ENCODE peak calls at places on chromosomes 12 and 14, in ten cellular contexts. One of them, this sample, is unnamed.
A peak's percentile ranks its signal among the peaks of the same experiment; 100 is the strongest.

GRCh38 chr12:118206107-118206412 is 70.1 kb downstream of the PEBP1 start:
- DNase-seq in stomach: no peak
- DNase-seq in body of pancreas: no peak
- DNase-seq in prostate gland: no peak
- DNase-seq in uterus: no peak
- DNase-seq in IMR-90: no peak
- DNase-seq in esophagus squamous epithelium: no peak
- DNase-seq in esophagus muscularis mucosa: no peak
- DNase-seq in heart left ventricle: no peak
- DNase-seq in A549: no peak
- DNase-seq in this sample: no peak

GRCh38 chr12:106094304-106094703 is 44.5 kb downstream of the NUAK1 start:
- DNase-seq in stomach: no peak
- DNase-seq in body of pancreas: no peak
- DNase-seq in prostate gland: no peak
- DNase-seq in uterus: no peak
- DNase-seq in IMR-90: no peak
- DNase-seq in esophagus squamous epithelium: no peak
- DNase-seq in esophagus muscularis mucosa: no peak
- DNase-seq in heart left ventricle: no peak
- DNase-seq in A549: peak; percentile 61
- DNase-seq in this sample: no peak

GRCh38 chr14:92310776-92311375 is 12.1 kb upstream of the SLC24A4 start:
- DNase-seq in stomach: no peak
- DNase-seq in body of pancreas: no peak
- DNase-seq in prostate gland: no peak
- DNase-seq in uterus: no peak
- DNase-seq in IMR-90: peak; percentile 10
- DNase-seq in esophagus squamous epithelium: no peak
- DNase-seq in esophagus muscularis mucosa: no peak
- DNase-seq in heart left ventricle: no peak
- DNase-seq in A549: no peak
- DNase-seq in this sample: no peak

GRCh38 chr12:12216349-12217017 is 50.4 kb downstream of the LRP6 start:
- DNase-seq in stomach: no peak
- DNase-seq in body of pancreas: peak; percentile 18
- DNase-seq in prostate gland: no peak
- DNase-seq in uterus: no peak
- DNase-seq in IMR-90: peak; percentile 13
- DNase-seq in esophagus squamous epithelium: no peak
- DNase-seq in esophagus muscularis mucosa: no peak
- DNase-seq in heart left ventricle: no peak
- DNase-seq in A549: peak; percentile 92
- DNase-seq in this sample: no peak

GRCh38 chr14:25150401-25150800 is 100.5 kb upstream of the STXBP6 start:
- DNase-seq in stomach: no peak
- DNase-seq in body of pancreas: no peak
- DNase-seq in prostate gland: no peak
- DNase-seq in uterus: no peak
- DNase-seq in IMR-90: peak; percentile 10
- DNase-seq in esophagus squamous epithelium: no peak
- DNase-seq in esophagus muscularis mucosa: no peak
- DNase-seq in heart left ventricle: no peak
- DNase-seq in A549: no peak
- DNase-seq in this sample: no peak

GRCh38 chr12:123936956-123937706 is 35.5 kb downstream of the CCDC92 start:
- DNase-seq in stomach: no peak
- DNase-seq in body of pancreas: no peak
- DNase-seq in prostate gland: no peak
- DNase-seq in uterus: no peak
- DNase-seq in IMR-90: no peak
- DNase-seq in esophagus squamous epithelium: no peak
- DNase-seq in esophagus muscularis mucosa: no peak
- DNase-seq in heart left ventricle: no peak
- DNase-seq in A549: no peak
- DNase-seq in this sample: no peak

GRCh38 chr12:121420109-121420508 is 20.2 kb downstream of the RNF34 start:
- DNase-seq in stomach: no peak
- DNase-seq in body of pancreas: no peak
- DNase-seq in prostate gland: no peak
- DNase-seq in uterus: no peak
- DNase-seq in IMR-90: no peak
- DNase-seq in esophagus squamous epithelium: no peak
- DNase-seq in esophagus muscularis mucosa: no peak
- DNase-seq in heart left ventricle: no peak
- DNase-seq in A549: no peak
- DNase-seq in this sample: no peak

GRCh38 chr14:69335421-69335820 is 62.7 kb downstream of the ERH start:
- DNase-seq in stomach: no peak
- DNase-seq in body of pancreas: no peak
- DNase-seq in prostate gland: peak; percentile 71
- DNase-seq in uterus: no peak
- DNase-seq in IMR-90: peak; percentile 33
- DNase-seq in esophagus squamous epithelium: no peak
- DNase-seq in esophagus muscularis mucosa: no peak
- DNase-seq in heart left ventricle: no peak
- DNase-seq in A549: no peak
- DNase-seq in this sample: no peak

GRCh38 chr12:131673519-131674265 is 37.2 kb upstream of the SFSWAP start:
- DNase-seq in stomach: no peak
- DNase-seq in body of pancreas: no peak
- DNase-seq in prostate gland: no peak
- DNase-seq in uterus: no peak
- DNase-seq in IMR-90: peak; percentile 10
- DNase-seq in esophagus squamous epithelium: no peak
- DNase-seq in esophagus muscularis mucosa: no peak
- DNase-seq in heart left ventricle: no peak
- DNase-seq in A549: no peak
- DNase-seq in this sample: no peak

DNA sequence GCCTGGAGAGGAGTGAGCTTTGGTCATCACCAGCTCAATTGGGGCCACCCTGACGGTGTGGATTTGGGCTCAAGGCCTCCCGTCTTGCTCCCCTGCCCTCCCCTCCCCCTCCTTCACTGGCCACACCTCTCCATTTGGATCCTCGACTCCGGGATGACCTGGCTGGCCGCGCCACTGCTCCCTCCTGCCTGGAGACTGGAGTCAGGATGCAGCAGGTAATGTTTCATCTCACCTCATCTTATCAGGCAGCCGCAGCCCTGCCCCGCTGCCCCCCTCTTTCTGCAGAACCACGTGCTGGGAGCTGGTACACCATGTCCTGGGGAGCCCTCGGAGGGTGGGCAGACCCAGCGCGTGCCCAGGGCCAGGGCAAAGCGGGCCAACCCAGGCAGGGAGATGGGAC is 31.1 kb downstream of the BEGAIN start:
- DNase-seq in stomach: no peak
- DNase-seq in body of pancreas: no peak
- DNase-seq in prostate gland: no peak
- DNase-seq in uterus: no peak
- DNase-seq in IMR-90: no peak
- DNase-seq in esophagus squamous epithelium: no peak
- DNase-seq in esophagus muscularis mucosa: no peak
- DNase-seq in heart left ventricle: no peak
- DNase-seq in A549: no peak
- DNase-seq in this sample: no peak
- TF ChIP-seq POLR2A in stomach: no peak
- TF ChIP-seq POLR2A in body of pancreas: no peak
- TF ChIP-seq POLR2A in prostate gland: no peak
- TF ChIP-seq POLR2A in uterus: no peak
- TF ChIP-seq POLR2A in IMR-90: no peak
- TF ChIP-seq POLR2A in esophagus squamous epithelium: no peak
- TF ChIP-seq POLR2A in esophagus muscularis mucosa: no peak
- TF ChIP-seq POLR2A in heart left ventricle: no peak
- TF ChIP-seq POLR2A in A549: no peak
- TF ChIP-seq POLR2A in this sample: no peak

GRCh38 chr12:7934153-7934552 is 1.8 kb downstream of the SLC2A3 start:
- DNase-seq in stomach: no peak
- DNase-seq in body of pancreas: no peak
- DNase-seq in prostate gland: no peak
- DNase-seq in uterus: no peak
- DNase-seq in IMR-90: no peak
- DNase-seq in esophagus squamous epithelium: no peak
- DNase-seq in esophagus muscularis mucosa: no peak
- DNase-seq in heart left ventricle: no peak
- DNase-seq in A549: no peak
- DNase-seq in this sample: no peak

GRCh38 chr12:7935464-7935772 is 569 bp downstream of the SLC2A3 start:
- DNase-seq in stomach: no peak
- DNase-seq in body of pancreas: no peak
- DNase-seq in prostate gland: no peak
- DNase-seq in uterus: no peak
- DNase-seq in IMR-90: no peak
- DNase-seq in esophagus squamous epithelium: no peak
- DNase-seq in esophagus muscularis mucosa: no peak
- DNase-seq in heart left ventricle: no peak
- DNase-seq in A549: no peak
- DNase-seq in this sample: no peak

GRCh38 chr12:7937867-7938506 is 2.0 kb upstream of the SLC2A3 start:
- DNase-seq in stomach: no peak
- DNase-seq in body of pancreas: no peak
- DNase-seq in prostate gland: no peak
- DNase-seq in uterus: no peak
- DNase-seq in IMR-90: no peak
- DNase-seq in esophagus squamous epithelium: no peak
- DNase-seq in esophagus muscularis mucosa: no peak
- DNase-seq in heart left ventricle: no peak
- DNase-seq in A549: peak; percentile 49
- DNase-seq in this sample: no peak

GRCh38 chr12:7934560-7935463 is 1.2 kb downstream of the SLC2A3 start:
- DNase-seq in stomach: no peak
- DNase-seq in body of pancreas: no peak
- DNase-seq in prostate gland: no peak
- DNase-seq in uterus: no peak
- DNase-seq in IMR-90: no peak
- DNase-seq in esophagus squamous epithelium: no peak
- DNase-seq in esophagus muscularis mucosa: no peak
- DNase-seq in heart left ventricle: no peak
- DNase-seq in A549: no peak
- DNase-seq in this sample: no peak

GRCh38 chr12:7935773-7936581 is at the start of gene SLC2A3:
- DNase-seq in stomach: peak; percentile 32
- DNase-seq in body of pancreas: peak; percentile 58
- DNase-seq in prostate gland: no peak
- DNase-seq in uterus: peak; percentile 64
- DNase-seq in IMR-90: peak; percentile 92
- DNase-seq in esophagus squamous epithelium: peak; percentile 45
- DNase-seq in esophagus muscularis mucosa: peak; percentile 96
- DNase-seq in heart left ventricle: peak; percentile 77
- DNase-seq in A549: peak; percentile 84
- DNase-seq in this sample: peak; percentile 55
- TF ChIP-seq POLR2A in stomach: no peak
- TF ChIP-seq POLR2A in body of pancreas: peak; percentile 73
- TF ChIP-seq POLR2A in prostate gland: peak; percentile 26
- TF ChIP-seq POLR2A in uterus: peak; percentile 76
- TF ChIP-seq POLR2A in IMR-90: peak; percentile 100
- TF ChIP-seq POLR2A in esophagus squamous epithelium: peak; percentile 80
- TF ChIP-seq POLR2A in esophagus muscularis mucosa: peak; percentile 78
- TF ChIP-seq POLR2A in heart left ventricle: peak; percentile 75
- TF ChIP-seq POLR2A in A549: peak; percentile 30
- TF ChIP-seq POLR2A in this sample: peak; percentile 73

DNA sequence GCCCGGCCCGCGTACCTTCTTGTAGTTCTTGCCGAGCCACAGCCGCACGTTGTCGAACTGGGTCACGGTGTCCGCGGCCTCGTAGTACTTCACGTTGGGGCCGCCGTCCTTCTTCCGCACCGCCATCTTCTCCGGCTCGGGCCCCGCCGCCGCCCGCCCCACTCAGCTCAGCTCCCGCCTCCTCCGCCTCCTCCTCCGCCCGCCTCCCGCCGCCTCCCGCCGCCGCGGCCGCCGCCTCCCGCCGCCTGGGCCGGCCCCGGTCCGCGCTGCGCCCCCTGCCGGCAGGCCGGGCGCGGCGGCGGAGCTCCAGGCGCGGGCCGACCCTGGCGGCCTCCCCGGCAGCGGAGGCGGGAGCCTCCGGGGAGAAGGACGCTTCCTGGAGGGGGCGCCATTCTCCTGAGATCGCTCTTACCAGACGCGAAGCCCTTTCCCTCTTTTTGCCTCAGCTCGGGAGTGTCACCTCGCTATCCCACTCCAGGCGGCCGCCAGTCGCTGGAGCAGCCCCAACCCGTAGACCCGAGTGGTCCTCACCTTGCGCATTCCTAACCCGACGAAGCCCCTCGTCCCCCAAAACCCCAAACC is at the start of gene SMARCC2:
- DNase-seq in stomach: peak; percentile 92
- DNase-seq in body of pancreas: peak; percentile 91
- DNase-seq in prostate gland: peak; percentile 87
- DNase-seq in uterus: peak; percentile 91
- DNase-seq in IMR-90: peak; percentile 85
- DNase-seq in esophagus squamous epithelium: peak; percentile 26
- DNase-seq in esophagus muscularis mucosa: peak; percentile 96
- DNase-seq in heart left ventricle: peak; percentile 90
- DNase-seq in A549: peak; percentile 92
- DNase-seq in this sample: peak; percentile 79
- TF ChIP-seq POLR2A in stomach: no peak
- TF ChIP-seq POLR2A in body of pancreas: peak; percentile 74
- TF ChIP-seq POLR2A in prostate gland: peak; percentile 3
- TF ChIP-seq POLR2A in uterus: peak; percentile 40
- TF ChIP-seq POLR2A in IMR-90: no peak
- TF ChIP-seq POLR2A in esophagus squamous epithelium: peak; percentile 13
- TF ChIP-seq POLR2A in esophagus muscularis mucosa: no peak
- TF ChIP-seq POLR2A in heart left ventricle: peak; percentile 30
- TF ChIP-seq POLR2A in A549: peak; percentile 63
- TF ChIP-seq POLR2A in this sample: peak; percentile 66

GRCh38 chr12:108735855-108736254 is 4.5 kb upstream of the CORO1C start:
- DNase-seq in stomach: no peak
- DNase-seq in body of pancreas: no peak
- DNase-seq in prostate gland: no peak
- DNase-seq in uterus: no peak
- DNase-seq in IMR-90: no peak
- DNase-seq in esophagus squamous epithelium: no peak
- DNase-seq in esophagus muscularis mucosa: no peak
- DNase-seq in heart left ventricle: no peak
- DNase-seq in A549: no peak
- DNase-seq in this sample: no peak

GRCh38 chr12:108733132-108733531 is 1.8 kb upstream of the CORO1C start:
- DNase-seq in stomach: no peak
- DNase-seq in body of pancreas: no peak
- DNase-seq in prostate gland: no peak
- DNase-seq in uterus: no peak
- DNase-seq in IMR-90: no peak
- DNase-seq in esophagus squamous epithelium: no peak
- DNase-seq in esophagus muscularis mucosa: no peak
- DNase-seq in heart left ventricle: no peak
- DNase-seq in A549: no peak
- DNase-seq in this sample: no peak

GRCh38 chr12:108732489-108732888 is 1.2 kb upstream of the CORO1C start:
- DNase-seq in stomach: no peak
- DNase-seq in body of pancreas: no peak
- DNase-seq in prostate gland: no peak
- DNase-seq in uterus: no peak
- DNase-seq in IMR-90: no peak
- DNase-seq in esophagus squamous epithelium: no peak
- DNase-seq in esophagus muscularis mucosa: no peak
- DNase-seq in heart left ventricle: no peak
- DNase-seq in A549: no peak
- DNase-seq in this sample: no peak

GRCh38 chr12:108731866-108732461 is 646 bp upstream of the CORO1C start:
- DNase-seq in stomach: peak; percentile 100
- DNase-seq in body of pancreas: peak; percentile 100
- DNase-seq in prostate gland: peak; percentile 99
- DNase-seq in uterus: peak; percentile 100
- DNase-seq in IMR-90: peak; percentile 97
- DNase-seq in esophagus squamous epithelium: peak; percentile 96
- DNase-seq in esophagus muscularis mucosa: peak; percentile 100
- DNase-seq in heart left ventricle: peak; percentile 100
- DNase-seq in A549: peak; percentile 99
- DNase-seq in this sample: peak; percentile 86

GRCh38 chr12:108734200-108734906 is 3.0 kb upstream of the CORO1C start:
- DNase-seq in stomach: peak; percentile 61
- DNase-seq in body of pancreas: peak; percentile 87
- DNase-seq in prostate gland: no peak
- DNase-seq in uterus: no peak
- DNase-seq in IMR-90: peak; percentile 97
- DNase-seq in esophagus squamous epithelium: no peak
- DNase-seq in esophagus muscularis mucosa: no peak
- DNase-seq in heart left ventricle: no peak
- DNase-seq in A549: peak; percentile 98
- DNase-seq in this sample: peak; percentile 83
- TF ChIP-seq POLR2A in stomach: no peak
- TF ChIP-seq POLR2A in body of pancreas: peak; percentile 10
- TF ChIP-seq POLR2A in prostate gland: no peak
- TF ChIP-seq POLR2A in uterus: no peak
- TF ChIP-seq POLR2A in IMR-90: no peak
- TF ChIP-seq POLR2A in esophagus squamous epithelium: no peak
- TF ChIP-seq POLR2A in esophagus muscularis mucosa: no peak
- TF ChIP-seq POLR2A in heart left ventricle: no peak
- TF ChIP-seq POLR2A in A549: no peak
- TF ChIP-seq POLR2A in this sample: no peak